ENCODE peak calls at places on chromosome X, in five cellular contexts. One of them, this sample, is unnamed. For H3K36me3, the result is how much of the 10 kb centered on the place peaks cover.

GRCh38 chrX:150767045-150767395 is 73.8 kb downstream of the MTMR1 start:
- DNase-seq in neural progenitor cell: no peak
- DNase-seq in left lung: no peak
- DNase-seq in neuronal stem cell: no peak
- DNase-seq in Peyer's patch: no peak
- DNase-seq in this sample: peak

GRCh38 chrX:55710701-55711100 is 6.8 kb upstream of the RRAGB start:
- DNase-seq in neural progenitor cell: no peak
- DNase-seq in left lung: no peak
- DNase-seq in neuronal stem cell: no peak
- DNase-seq in Peyer's patch: no peak
- DNase-seq in this sample: no peak

GRCh38 chrX:109632906-109633504 is 8.0 kb upstream of the KCNE5 start:
- DNase-seq in neural progenitor cell: peak
- DNase-seq in left lung: no peak
- DNase-seq in neuronal stem cell: no peak
- DNase-seq in Peyer's patch: no peak
- DNase-seq in this sample: peak

GRCh38 chrX:68536429-68536828 is 37.6 kb downstream of the YIPF6 start:
- DNase-seq in neural progenitor cell: no peak
- DNase-seq in left lung: no peak
- DNase-seq in neuronal stem cell: no peak
- DNase-seq in Peyer's patch: no peak
- DNase-seq in this sample: peak

GRCh38 chrX:130840345-130840744 is 62.7 kb downstream of the ENOX2 start:
- DNase-seq in neural progenitor cell: no peak
- DNase-seq in left lung: no peak
- DNase-seq in neuronal stem cell: no peak
- DNase-seq in Peyer's patch: no peak
- DNase-seq in this sample: no peak

GRCh38 chrX:21479695-21480280 is 105.6 kb downstream of the CNKSR2 start:
- DNase-seq in neural progenitor cell: peak
- DNase-seq in left lung: no peak
- DNase-seq in neuronal stem cell: peak
- DNase-seq in Peyer's patch: no peak
- DNase-seq in this sample: peak

GRCh38 chrX:4185086-4185485 is 471.6 kb upstream of the PRKX start:
- DNase-seq in neural progenitor cell: no peak
- DNase-seq in left lung: no peak
- DNase-seq in neuronal stem cell: no peak
- DNase-seq in Peyer's patch: no peak
- DNase-seq in this sample: no peak

GRCh38 chrX:119288890-119289393 is 52.9 kb downstream of the PGRMC1 start:
- DNase-seq in neural progenitor cell: no peak
- DNase-seq in left lung: no peak
- DNase-seq in neuronal stem cell: no peak
- DNase-seq in Peyer's patch: no peak
- DNase-seq in this sample: no peak

GRCh38 chrX:150146271-150146888 is 208.1 kb upstream of the EOLA2 start:
- DNase-seq in neural progenitor cell: no peak
- DNase-seq in left lung: no peak
- DNase-seq in neuronal stem cell: no peak
- DNase-seq in Peyer's patch: no peak
- DNase-seq in this sample: no peak

GRCh38 chrX:107119281-107119680 is 659 bp upstream of the RBM41 start:
- DNase-seq in neural progenitor cell: no peak
- DNase-seq in left lung: no peak
- DNase-seq in neuronal stem cell: no peak
- DNase-seq in Peyer's patch: no peak
- DNase-seq in this sample: no peak

GRCh38 chrX:20354505-20354904 is 87.8 kb upstream of the RPS6KA3 start:
- DNase-seq in neural progenitor cell: no peak
- DNase-seq in left lung: no peak
- DNase-seq in neuronal stem cell: no peak
- DNase-seq in Peyer's patch: no peak
- DNase-seq in this sample: no peak

GRCh38 chrX:74925210-74926088 is at the start of gene NEXMIF:
- DNase-seq in neural progenitor cell: peak
- DNase-seq in left lung: no peak
- DNase-seq in neuronal stem cell: peak
- DNase-seq in Peyer's patch: peak
- DNase-seq in this sample: peak

GRCh38 chrX:8672176-8672575 is 59.8 kb downstream of the ANOS1 start:
- DNase-seq in neural progenitor cell: peak
- DNase-seq in left lung: no peak
- DNase-seq in neuronal stem cell: no peak
- DNase-seq in Peyer's patch: no peak
- DNase-seq in this sample: no peak

GRCh38 chrX:139930923-139931645 is 1.8 kb downstream of the ATP11C start:
- DNase-seq in neural progenitor cell: peak
- DNase-seq in left lung: peak
- DNase-seq in neuronal stem cell: no peak
- DNase-seq in Peyer's patch: peak
- DNase-seq in this sample: peak

GRCh38 chrX:23616361-23616760 is 50.9 kb upstream of the PRDX4 start:
- DNase-seq in neural progenitor cell: peak
- DNase-seq in left lung: no peak
- DNase-seq in neuronal stem cell: no peak
- DNase-seq in Peyer's patch: no peak
- DNase-seq in this sample: peak

GRCh38 chrX:68018248-68019203 is 414.8 kb downstream of the OPHN1 start:
- DNase-seq in neural progenitor cell: peak
- DNase-seq in left lung: peak
- DNase-seq in neuronal stem cell: peak
- DNase-seq in Peyer's patch: no peak
- DNase-seq in this sample: no peak

GRCh38 chrX:3743821-3744439 is 30.5 kb upstream of the PRKX start:
- DNase-seq in neural progenitor cell: no peak
- DNase-seq in left lung: no peak
- DNase-seq in neuronal stem cell: no peak
- DNase-seq in Peyer's patch: peak
- DNase-seq in this sample: peak

GRCh38 chrX:154046262-154046771 is 26.6 kb upstream of the IRAK1 start:
- DNase-seq in neural progenitor cell: peak
- DNase-seq in left lung: no peak
- DNase-seq in neuronal stem cell: no peak
- DNase-seq in Peyer's patch: no peak
- DNase-seq in this sample: peak

GRCh38 chrX:69268637-69269036 is 103.4 kb upstream of the PJA1 start:
- DNase-seq in neural progenitor cell: no peak
- DNase-seq in left lung: no peak
- DNase-seq in neuronal stem cell: no peak
- DNase-seq in Peyer's patch: no peak
- DNase-seq in this sample: peak

GRCh38 chrX:18026171-18026570 is 165.1 kb upstream of the RAI2 start:
- DNase-seq in neural progenitor cell: no peak
- DNase-seq in left lung: no peak
- DNase-seq in neuronal stem cell: no peak
- DNase-seq in Peyer's patch: no peak
- DNase-seq in this sample: no peak

GRCh38 chrX:6968231-6968630 is 179.3 kb upstream of the STS start:
- DNase-seq in neural progenitor cell: no peak
- DNase-seq in left lung: no peak
- DNase-seq in neuronal stem cell: no peak
- DNase-seq in Peyer's patch: no peak
- DNase-seq in this sample: no peak

GRCh38 chrX:123859409-123859827 is 435 bp upstream of the XIAP start:
- DNase-seq in neural progenitor cell: no peak
- DNase-seq in left lung: no peak
- DNase-seq in neuronal stem cell: peak
- DNase-seq in Peyer's patch: peak
- DNase-seq in this sample: peak

GRCh38 chrX:28586291-28586690 is 955 bp upstream of the IL1RAPL1 start:
- DNase-seq in neural progenitor cell: peak
- DNase-seq in left lung: no peak
- DNase-seq in neuronal stem cell: peak
- DNase-seq in Peyer's patch: no peak
- DNase-seq in this sample: no peak

GRCh38 chrX:44432641-44433040 is 89.2 kb upstream of the EFHC2 start:
- DNase-seq in neural progenitor cell: no peak
- DNase-seq in left lung: no peak
- DNase-seq in neuronal stem cell: peak
- DNase-seq in Peyer's patch: no peak
- DNase-seq in this sample: peak

GRCh38 chrX:41276661-41277506 is 57.1 kb upstream of the DDX3X start:
- DNase-seq in neural progenitor cell: no peak
- DNase-seq in left lung: no peak
- DNase-seq in neuronal stem cell: no peak
- DNase-seq in Peyer's patch: no peak
- DNase-seq in this sample: no peak

GRCh38 chrX:1554469-1555210 is 17.7 kb upstream of the P2RY8 start:
- DNase-seq in neural progenitor cell: no peak
- DNase-seq in left lung: no peak
- DNase-seq in neuronal stem cell: no peak
- DNase-seq in Peyer's patch: peak
- DNase-seq in this sample: no peak

GRCh38 chrX:48578661-48579128 is 4.4 kb downstream of the RBM3 start:
- DNase-seq in neural progenitor cell: no peak
- DNase-seq in left lung: no peak
- DNase-seq in neuronal stem cell: no peak
- DNase-seq in Peyer's patch: no peak
- DNase-seq in this sample: no peak

GRCh38 chrX:87063622-87064021 is 454.0 kb upstream of the KLHL4 start:
- DNase-seq in neural progenitor cell: no peak
- DNase-seq in left lung: no peak
- DNase-seq in neuronal stem cell: no peak
- DNase-seq in Peyer's patch: no peak
- DNase-seq in this sample: no peak

GRCh38 chrX:54358424-54359211 is 772 bp upstream of the WNK3 start:
- DNase-seq in neural progenitor cell: peak
- DNase-seq in left lung: no peak
- DNase-seq in neuronal stem cell: peak
- DNase-seq in Peyer's patch: peak
- DNase-seq in this sample: no peak

GRCh38 chrX:13495232-13495631 is 74.2 kb upstream of the EGFL6 start:
- DNase-seq in neural progenitor cell: no peak
- DNase-seq in left lung: no peak
- DNase-seq in neuronal stem cell: no peak
- DNase-seq in Peyer's patch: no peak
- DNase-seq in this sample: peak

GRCh38 chrX:137194164-137194563 is 160.4 kb upstream of the GPR101 start:
- DNase-seq in neural progenitor cell: peak
- DNase-seq in left lung: no peak
- DNase-seq in neuronal stem cell: peak
- DNase-seq in Peyer's patch: no peak
- DNase-seq in this sample: peak
- H3K36me3 ChIP-seq in neural progenitor cell: under half
- H3K36me3 ChIP-seq in left lung: under half
- H3K36me3 ChIP-seq in neuronal stem cell: under half
- H3K36me3 ChIP-seq in Peyer's patch: under half
- H3K36me3 ChIP-seq in this sample: under half

DNA sequence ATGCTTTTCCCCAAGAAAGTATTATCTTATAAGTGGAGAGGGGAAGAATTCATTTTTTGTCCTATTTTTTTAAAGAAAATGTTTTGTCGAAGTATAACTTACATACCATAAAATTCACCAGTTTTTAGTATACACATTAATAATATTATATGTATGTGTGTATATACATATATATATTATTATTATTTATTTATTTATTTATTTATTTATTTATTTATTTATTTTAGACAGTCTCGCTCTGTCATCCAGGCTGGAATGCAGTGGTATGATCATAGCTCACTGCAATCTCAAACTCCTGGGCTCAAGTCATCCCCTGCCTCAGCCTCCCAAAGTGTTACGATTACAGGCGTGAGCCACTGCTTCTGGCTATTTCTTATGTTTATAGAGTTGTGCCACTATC is 334.1 kb downstream of the ZNF674 start:
- DNase-seq in neural progenitor cell: no peak
- DNase-seq in left lung: no peak
- DNase-seq in neuronal stem cell: no peak
- DNase-seq in Peyer's patch: no peak
- DNase-seq in this sample: no peak
- H3K4me3 ChIP-seq in neural progenitor cell: no peak
- H3K4me3 ChIP-seq in left lung: no peak
- H3K4me3 ChIP-seq in neuronal stem cell: no peak
- H3K4me3 ChIP-seq in Peyer's patch: no peak
- H3K4me3 ChIP-seq in this sample: no peak

GRCh38 chrX:129404670-129405008 is 118.7 kb downstream of the SMARCA1 start:
- DNase-seq in neural progenitor cell: no peak
- DNase-seq in left lung: no peak
- DNase-seq in neuronal stem cell: no peak
- DNase-seq in Peyer's patch: no peak
- DNase-seq in this sample: no peak

DNA sequence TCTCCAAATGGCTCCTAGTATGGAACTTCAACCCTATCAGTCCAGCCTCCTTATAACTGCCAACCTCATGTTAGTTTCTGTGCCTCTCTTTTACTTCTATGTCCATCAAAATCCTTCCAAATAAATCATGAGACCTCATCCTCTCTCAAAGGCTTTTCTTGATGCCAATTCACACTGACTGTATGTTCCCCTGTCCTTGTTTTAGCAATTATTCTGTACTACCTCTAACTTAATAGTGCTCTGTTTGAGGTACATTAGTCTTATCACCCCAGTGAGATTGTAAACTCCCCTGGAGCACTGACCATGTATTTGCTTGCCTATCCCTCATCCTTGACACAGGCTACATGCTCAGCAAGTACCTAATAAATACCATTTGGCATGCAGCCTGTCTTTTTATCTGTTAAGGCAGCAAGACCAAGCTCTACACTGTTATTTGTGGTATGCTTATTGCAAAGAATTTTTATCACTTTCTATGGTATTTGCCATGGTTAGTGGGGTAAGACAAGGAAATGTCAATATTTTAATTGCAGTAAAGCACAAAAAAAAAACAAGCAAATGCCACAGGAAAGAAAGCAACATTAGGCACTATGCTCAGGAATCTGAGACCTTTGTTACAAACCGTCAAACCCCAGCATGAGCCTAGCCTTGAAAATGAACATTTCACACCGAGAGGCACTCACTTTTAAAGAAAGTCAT is 119.2 kb downstream of the SMARCA1 start:
- DNase-seq in neural progenitor cell: no peak
- DNase-seq in left lung: no peak
- DNase-seq in neuronal stem cell: no peak
- DNase-seq in Peyer's patch: no peak
- DNase-seq in this sample: no peak
- H3K27ac ChIP-seq in neural progenitor cell: no peak
- H3K27ac ChIP-seq in left lung: no peak
- H3K27ac ChIP-seq in neuronal stem cell: no peak
- H3K27ac ChIP-seq in Peyer's patch: no peak
- H3K27ac ChIP-seq in this sample: no peak

DNA sequence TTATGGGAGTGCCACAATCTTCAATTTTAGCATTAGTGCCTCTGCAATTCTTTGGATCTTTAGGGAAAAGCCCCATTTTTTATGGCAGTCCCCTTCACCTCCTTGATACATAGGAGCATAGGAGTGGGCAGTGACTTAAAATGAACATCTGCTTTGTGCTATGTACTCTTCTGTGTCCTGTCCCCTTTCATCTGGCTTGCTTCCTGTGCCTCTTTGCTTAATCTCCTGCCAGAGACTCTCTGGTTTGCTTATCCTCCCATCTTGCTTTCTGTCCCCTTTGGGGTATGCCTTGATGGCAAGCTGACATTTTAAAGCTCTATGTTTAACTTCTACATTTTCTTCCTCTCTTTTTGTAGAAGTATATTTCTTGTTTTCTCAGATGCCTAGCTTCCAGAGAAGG is 12.3 kb downstream of the PGK1 start:
- DNase-seq in neural progenitor cell: no peak
- DNase-seq in left lung: no peak
- DNase-seq in neuronal stem cell: no peak
- DNase-seq in Peyer's patch: no peak
- DNase-seq in this sample: no peak
- H3K36me3 ChIP-seq in neural progenitor cell: under half
- H3K36me3 ChIP-seq in left lung: half or more
- H3K36me3 ChIP-seq in neuronal stem cell: half or more
- H3K36me3 ChIP-seq in Peyer's patch: half or more
- H3K36me3 ChIP-seq in this sample: under half